ENCODE peak calls at places on chromosomes 2 and 18, in eight cellular contexts. W is NCI-H1092; I is hepatocyte; A is ELF-1; T is choroid plexus epithelial cell; J is Karpas-422; V is activated CD4-positive, alpha-beta T cell treated with anti-CD3 and anti-CD28 coated beads, Interleukin-2, amount 50 U/mL, for 4 hours; X is SIG-M5. C is an unnamed sample.

GRCh38 chr2:23620841-23621341 is 235.9 kb downstream of the KLHL29 start:
- DNase-seq in X (no peak), A (no peak), V (no peak), T (peak; percentile 87), J (no peak), W (peak; percentile 70), I (peak; percentile 70), C (peak; percentile 68)

GRCh38 chr2:83112863-83113262 is 1346.2 kb downstream of the SUCLG1 start:
- DNase-seq in V (no peak), A (no peak), I (no peak), J (no peak), X (no peak), W (no peak), T (peak; percentile 70), C (no peak)

GRCh38 chr2:44793322-44793870 is 148.1 kb upstream of the SIX3 start:
- DNase-seq in W (no peak), T (peak; percentile 52), V (no peak), X (no peak), A (no peak), J (peak; percentile 53), I (peak; percentile 60), C (peak; percentile 65)

GRCh38 chr18:79599503-79599931 is 80.1 kb upstream of the CTDP1 start:
- DNase-seq in J (no peak), W (no peak), X (no peak), T (peak; percentile 36), V (no peak), A (no peak), I (no peak), C (no peak)

GRCh38 chr2:82478641-82479040 is 1980.4 kb downstream of the SUCLG1 start:
- DNase-seq in X (no peak), T (no peak), W (no peak), I (no peak), A (no peak), J (no peak), V (no peak), C (peak; percentile 7)

GRCh38 chr2:146221826-146222225 is 1623.0 kb upstream of the ACVR2A start:
- DNase-seq in W (no peak), T (no peak), V (no peak), J (no peak), X (no peak), I (no peak), A (no peak), C (no peak)

GRCh38 chr2:28835787-28836186 is 25.2 kb downstream of the SPDYA start:
- DNase-seq in I (no peak), X (no peak), W (no peak), V (no peak), J (no peak), A (no peak), T (peak; percentile 10), C (no peak)

GRCh38 chr2:40027968-40028367 is 248.9 kb upstream of the THUMPD2 start:
- DNase-seq in V (no peak), X (no peak), I (no peak), A (no peak), T (no peak), J (no peak), W (no peak), C (no peak)

GRCh38 chr2:67669796-67670195 is 272.7 kb downstream of the ETAA1 start:
- DNase-seq in T (no peak), V (no peak), W (no peak), X (no peak), J (no peak), A (no peak), I (no peak), C (no peak)

GRCh38 chr2:1638281-1638860 is 105.9 kb downstream of the PXDN start:
- DNase-seq in A (no peak), J (no peak), V (no peak), W (no peak), X (no peak), I (no peak), T (peak; percentile 24), C (no peak)

GRCh38 chr2:136020831-136021230 is 35.4 kb upstream of the DARS1 start:
- DNase-seq in A (no peak), I (no peak), W (no peak), V (no peak), J (no peak), T (no peak), X (no peak), C (no peak)

GRCh38 chr18:677951-678363 is 20.5 kb downstream of the TYMS start:
- DNase-seq in X (no peak), W (no peak), T (no peak), I (no peak), V (no peak), A (no peak), J (no peak), C (no peak)

GRCh38 chr2:200239216-200239615 is 67.3 kb upstream of the SPATS2L start:
- DNase-seq in X (no peak), A (peak; percentile 16), T (peak; percentile 62), I (no peak), J (no peak), W (no peak), V (no peak), C (no peak)

GRCh38 chr2:235051436-235052260 is 99.8 kb downstream of the SH3BP4 start:
- DNase-seq in W (no peak), J (no peak), A (no peak), X (no peak), I (no peak), T (peak; percentile 11), V (no peak), C (no peak)

GRCh38 chr2:238527565-238527964 is 100.8 kb downstream of the ASB1 start:
- DNase-seq in T (no peak), I (no peak), X (no peak), W (no peak), A (no peak), J (no peak), V (no peak), C (no peak)

GRCh38 chr2:232365621-232366321 is 12.8 kb upstream of the ALPP start:
- DNase-seq in V (no peak), X (no peak), W (peak; percentile 20), J (peak; percentile 64), A (peak; percentile 82), T (peak; percentile 53), I (peak; percentile 63), C (peak; percentile 56)

C was measured in NB4.